ENCODE peak calls at places on chromosome 13, in seven cellular contexts. Z is neural progenitor cell, P is K562, F is MM.1S, M is fibroblast of lung, B is DND-41, V is IMR-90. E is an unnamed sample.

GRCh38 chr13:45718063-45718462 is 15.9 kb downstream of the CBY2 start:
- DNase-seq in Z (peak; percentile 70), P (peak; percentile 8), F (peak; percentile 35), M (peak; percentile 15), B (no peak), V (peak; percentile 14), E (no peak)

GRCh38 chr13:78978381-78978998 is 319.5 kb upstream of the OBI1 start:
- DNase-seq in Z (peak; percentile 65), P (peak; percentile 24), F (peak; percentile 78), M (peak; percentile 43), B (peak; percentile 53), V (peak; percentile 61), E (no peak)

GRCh38 chr13:61339054-61339621 is 76.5 kb downstream of the PCDH20 start:
- DNase-seq in Z (no peak), P (no peak), F (no peak), M (no peak), B (no peak), V (no peak), E (no peak)

GRCh38 chr13:24459234-24459633 is 53.3 kb downstream of the PARP4 start:
- DNase-seq in Z (no peak), P (no peak), F (peak; percentile 62), M (peak; percentile 56), B (no peak), V (peak; percentile 90), E (no peak)

GRCh38 chr13:37136187-37136586 is 30.7 kb upstream of the CSNK1A1L start:
- DNase-seq in Z (no peak), P (no peak), F (no peak), M (peak; percentile 47), B (no peak), V (peak; percentile 17), E (no peak)

GRCh38 chr13:102846261-102847015 is 606 bp downstream of the ERCC5 start:
- DNase-seq in Z (peak; percentile 33), P (no peak), F (peak; percentile 45), M (peak; percentile 41), B (peak; percentile 65), V (peak; percentile 30), E (no peak)

GRCh38 chr13:53460776-53461175 is 432.2 kb downstream of the OLFM4 start:
- DNase-seq in Z (peak; percentile 53), P (no peak), F (no peak), M (no peak), B (no peak), V (no peak), E (no peak)

GRCh38 chr13:114112826-114113322 is 19.5 kb downstream of the RASA3 start:
- DNase-seq in Z (peak; percentile 67), P (no peak), F (no peak), M (no peak), B (no peak), V (no peak), E (no peak)

GRCh38 chr13:44352671-44353070 is 21.0 kb upstream of the SERP2 start:
- DNase-seq in Z (no peak), P (no peak), F (no peak), M (no peak), B (peak; percentile 79), V (no peak), E (no peak)

GRCh38 chr13:96966415-96967102 is 27.7 kb downstream of the OXGR1 start:
- DNase-seq in Z (no peak), P (no peak), F (no peak), M (no peak), B (no peak), V (no peak), E (no peak)
- H2AFZ ChIP-seq in Z (no peak overlapping the region), P (peak overlapping the region; percentile 32), F (peak overlapping the region; percentile 38), M (no peak overlapping the region), B (no peak overlapping the region), V (no peak overlapping the region), E (no peak overlapping the region)

GRCh38 chr13:108495686-108496363 is 133.6 kb upstream of the MYO16 start:
- DNase-seq in Z (peak; percentile 68), P (no peak), F (no peak), M (peak; percentile 18), B (no peak), V (no peak), E (no peak)

GRCh38 chr13:108494991-108495661 is 134.3 kb upstream of the MYO16 start:
- DNase-seq in Z (peak; percentile 58), P (no peak), F (no peak), M (no peak), B (no peak), V (no peak), E (no peak)

GRCh38 chr13:108496364-108497215 is 132.8 kb upstream of the MYO16 start:
- DNase-seq in Z (peak; percentile 47), P (no peak), F (no peak), M (peak; percentile 12), B (no peak), V (no peak), E (no peak)
- TF ChIP-seq CTCF in Z (no peak), P (no peak), F (no peak), M (no peak), B (no peak), V (no peak), E (no peak)

GRCh38 chr13:47426126-47426849 is 529.4 kb upstream of the HTR2A start:
- DNase-seq in Z (no peak), P (no peak), F (no peak), M (peak; percentile 74), B (no peak), V (peak; percentile 86), E (no peak)
- H3K9ac ChIP-seq in Z (no peak overlapping the region), P (no peak overlapping the region), F (no peak overlapping the region), M (no peak overlapping the region), B (no peak overlapping the region), V (no peak overlapping the region), E (no peak overlapping the region)

DNA sequence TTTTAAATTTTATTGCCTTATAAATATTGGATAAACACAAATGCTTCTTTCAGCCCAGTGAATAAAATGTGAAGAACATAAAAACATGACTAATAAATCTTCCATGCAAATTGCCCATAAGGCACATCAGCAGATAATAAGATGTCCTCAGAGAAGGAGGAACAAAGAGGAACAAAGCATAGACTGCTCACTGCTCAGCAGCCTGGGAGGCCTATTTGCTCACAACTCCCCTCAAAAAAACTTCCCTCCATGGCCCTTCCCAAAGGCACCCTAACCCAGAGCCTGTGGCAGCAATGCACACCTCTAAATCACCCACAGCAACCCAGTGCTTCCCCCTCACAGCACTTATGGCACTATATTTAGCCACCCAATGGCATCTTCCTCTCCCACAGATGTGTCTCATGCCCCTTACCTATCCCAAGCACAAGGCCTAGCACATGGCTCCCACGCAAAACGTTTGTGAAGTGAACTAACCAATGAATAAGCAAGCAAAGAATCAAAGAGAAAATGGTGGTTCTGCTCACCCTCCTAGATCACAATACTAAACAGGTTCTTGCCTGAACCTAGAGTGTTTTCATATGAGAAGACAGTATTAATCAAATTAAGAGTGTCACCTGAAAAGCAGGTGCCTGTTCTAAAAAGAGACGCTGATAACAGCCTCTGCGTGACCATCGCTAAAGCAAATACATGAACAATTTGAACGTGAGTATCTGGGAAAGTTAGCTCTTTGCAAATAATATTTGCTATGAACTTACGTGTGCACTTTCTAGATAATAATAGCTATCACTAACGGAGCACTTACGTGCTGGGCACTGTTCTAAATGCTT is 96.9 kb downstream of the TBC1D4 start:
- DNase-seq in Z (no peak), P (no peak), F (no peak), M (no peak), B (no peak), V (no peak), E (no peak)
- H2AFZ ChIP-seq in Z (no peak overlapping the region), P (peak overlapping the region; percentile 32), F (no peak overlapping the region), M (no peak overlapping the region), B (no peak overlapping the region), V (no peak overlapping the region), E (no peak overlapping the region)

DNA sequence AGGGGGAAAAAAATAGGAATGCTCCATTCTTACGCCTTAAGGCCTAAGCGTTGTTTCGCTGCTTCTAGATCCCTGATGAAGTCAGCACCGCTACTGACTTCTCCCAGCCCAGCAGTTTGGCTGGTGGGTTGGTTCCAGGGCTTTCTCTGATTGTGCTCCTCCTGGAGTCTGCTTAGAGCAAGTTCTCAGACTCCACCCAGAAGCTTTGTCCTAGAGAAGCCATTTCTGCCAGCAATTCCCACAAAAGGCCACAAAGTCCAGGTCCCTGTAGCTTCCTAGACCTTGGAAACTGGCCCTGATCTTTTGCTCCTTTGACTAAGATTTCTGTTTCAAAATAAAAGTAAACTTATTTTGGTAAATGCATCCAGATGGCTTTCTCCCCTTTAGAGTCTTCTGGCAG is 65.4 kb downstream of the KCTD12 start:
- DNase-seq in Z (no peak), P (no peak), F (no peak), M (no peak), B (no peak), V (no peak), E (no peak)
- TF ChIP-seq CTCF in Z (no peak), P (no peak), F (no peak), M (peak; percentile 44), B (no peak), V (peak; percentile 4), E (no peak)

GRCh38 chr13:97246596-97246995 is 24.5 kb downstream of the MBNL2 start:
- DNase-seq in Z (no peak), P (no peak), F (no peak), M (no peak), B (no peak), V (no peak), E (no peak)
- H3K9ac ChIP-seq in Z (no peak overlapping the region), P (no peak overlapping the region), F (no peak overlapping the region), M (no peak overlapping the region), B (no peak overlapping the region), V (peak overlapping the region; percentile 85), E (no peak overlapping the region)

DNA sequence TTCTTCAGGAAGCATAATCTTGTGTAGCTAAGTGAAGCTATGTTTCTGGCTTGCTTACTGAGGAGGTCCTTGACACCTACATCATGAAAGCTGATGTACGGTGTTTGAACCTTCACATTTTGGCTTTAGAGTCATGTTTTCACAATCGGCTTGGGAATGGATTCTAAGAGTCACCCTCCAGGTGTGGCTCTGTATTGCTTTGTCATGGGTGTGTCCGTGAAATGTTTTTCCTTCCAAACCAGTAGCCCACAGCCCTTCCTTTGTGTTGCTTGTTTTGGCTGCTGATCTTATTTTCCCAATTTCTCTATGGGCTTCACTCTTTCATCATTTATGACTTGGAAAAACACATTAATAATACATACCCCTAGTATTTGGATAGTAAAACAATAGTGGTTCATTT is 240.6 kb downstream of the GGACT start:
- DNase-seq in Z (no peak), P (no peak), F (no peak), M (peak; percentile 56), B (no peak), V (no peak), E (no peak)
- H2AFZ ChIP-seq in Z (no peak overlapping the region), P (no peak overlapping the region), F (no peak overlapping the region), M (no peak overlapping the region), B (no peak overlapping the region), V (no peak overlapping the region), E (no peak overlapping the region)